ENCODE peak calls at places on chromosomes 2 and 18, in nine cellular contexts. S, G, P, X, Q, B, F, H and R are unnamed samples.

GRCh38 chr2:7916670-7917069 is 765.2 kb upstream of the ID2 start:
- DNase-seq in S (no peak), G (no peak), P (no peak), X (no peak), Q (no peak), B (no peak), F (no peak), H (no peak), R (no peak)

GRCh38 chr2:108978709-108979111 is 10.3 kb downstream of the EDAR start:
- DNase-seq in S (no peak), G (no peak), P (no peak), X (no peak), Q (no peak), B (no peak), F (no peak), H (no peak), R (no peak)

GRCh38 chr18:76589309-76589708 is 94.3 kb upstream of the ZNF516 start:
- DNase-seq in S (no peak), G (no peak), P (no peak), X (no peak), Q (no peak), B (no peak), F (no peak), H (no peak), R (no peak)

GRCh38 chr2:8692783-8693768 is 11.2 kb downstream of the ID2 start:
- DNase-seq in S (peak), G (peak), P (peak), X (peak), Q (no peak), B (no peak), F (no peak), H (no peak), R (no peak)

GRCh38 chr2:231931481-231931915 is 5.3 kb upstream of the NPPC start:
- DNase-seq in S (peak), G (no peak), P (no peak), X (no peak), Q (peak), B (no peak), F (peak), H (no peak), R (no peak)

GRCh38 chr2:128551435-128551834 is 232.8 kb upstream of the HS6ST1 start:
- DNase-seq in S (peak), G (no peak), P (no peak), X (no peak), Q (no peak), B (no peak), F (no peak), H (no peak), R (no peak)

GRCh38 chr2:151176661-151177060 is 85.0 kb downstream of the RBM43 start:
- DNase-seq in S (no peak), G (no peak), P (no peak), X (no peak), Q (no peak), B (no peak), F (no peak), H (no peak), R (no peak)

GRCh38 chr2:181058378-181059269 is 78.2 kb downstream of the UBE2E3 start:
- DNase-seq in S (peak), G (no peak), P (peak), X (no peak), Q (no peak), B (no peak), F (no peak), H (peak), R (no peak)

GRCh38 chr2:62219407-62220159 is 23.7 kb downstream of the B3GNT2 start:
- DNase-seq in S (no peak), G (no peak), P (no peak), X (no peak), Q (no peak), B (no peak), F (no peak), H (no peak), R (no peak)

GRCh38 chr2:67516358-67516757 is 119.2 kb downstream of the ETAA1 start:
- DNase-seq in S (peak), G (no peak), P (no peak), X (no peak), Q (no peak), B (no peak), F (no peak), H (no peak), R (no peak)

GRCh38 chr2:153477096-153477555 is 1.4 kb downstream of the RPRM start:
- DNase-seq in S (no peak), G (no peak), P (no peak), X (peak), Q (peak), B (peak), F (peak), H (no peak), R (no peak)

GRCh38 chr2:9356336-9356735 is 67.0 kb downstream of the ITGB1BP1 start:
- DNase-seq in S (no peak), G (no peak), P (no peak), X (no peak), Q (no peak), B (no peak), F (no peak), H (no peak), R (no peak)

GRCh38 chr2:219475697-219476604 is 22.7 kb upstream of the GMPPA start:
- DNase-seq in S (peak), G (peak), P (peak), X (peak), Q (peak), B (no peak), F (peak), H (peak), R (no peak)

GRCh38 chr2:98253461-98254073 is 92.7 kb upstream of the CNGA3 start:
- DNase-seq in S (no peak), G (no peak), P (no peak), X (peak), Q (no peak), B (no peak), F (no peak), H (no peak), R (no peak)

GRCh38 chr2:237315170-237315880 is 98.6 kb downstream of the COL6A3 start:
- DNase-seq in S (peak), G (peak), P (no peak), X (peak), Q (peak), B (no peak), F (peak), H (peak), R (no peak)

GRCh38 chr2:38750011-38750792 is 959 bp downstream of the SRSF7 start:
- DNase-seq in S (peak), G (peak), P (peak), X (peak), Q (peak), B (no peak), F (peak), H (no peak), R (no peak)

GRCh38 chr18:9694952-9695495 is 13.1 kb upstream of the RAB31 start:
- DNase-seq in S (no peak), G (no peak), P (no peak), X (no peak), Q (no peak), B (no peak), F (peak), H (no peak), R (no peak)

GRCh38 chr18:72895548-72895947 is 27.8 kb upstream of the NETO1 start:
- DNase-seq in S (no peak), G (no peak), P (no peak), X (no peak), Q (no peak), B (no peak), F (no peak), H (no peak), R (no peak)

GRCh38 chr2:21438949-21439348 is 315.2 kb downstream of the TDRD15 start:
- DNase-seq in S (no peak), G (no peak), P (no peak), X (no peak), Q (no peak), B (no peak), F (no peak), H (no peak), R (no peak)

GRCh38 chr18:50707841-50708240 is 112.0 kb downstream of the MRO start:
- DNase-seq in S (no peak), G (no peak), P (no peak), X (no peak), Q (no peak), B (no peak), F (no peak), H (peak), R (no peak)

GRCh38 chr2:174692256-174692830 is 71.9 kb downstream of the CHRNA1 start:
- DNase-seq in S (no peak), G (no peak), P (no peak), X (no peak), Q (no peak), B (no peak), F (no peak), H (no peak), R (no peak)

GRCh38 chr2:74507926-74508520 is 528 bp upstream of the PCGF1 start:
- DNase-seq in S (peak), G (no peak), P (peak), X (no peak), Q (no peak), B (no peak), F (no peak), H (no peak), R (no peak)

GRCh38 chr18:36578871-36579270 is 249.9 kb downstream of the TPGS2 start:
- DNase-seq in S (no peak), G (no peak), P (no peak), X (no peak), Q (no peak), B (no peak), F (no peak), H (no peak), R (no peak)

GRCh38 chr18:12394428-12394827 is 13.3 kb upstream of the PRELID3A start:
- DNase-seq in S (peak), G (no peak), P (no peak), X (no peak), Q (no peak), B (no peak), F (peak), H (no peak), R (no peak)

GRCh38 chr18:22826726-22827125 is 106.4 kb upstream of the RBBP8 start:
- DNase-seq in S (no peak), G (no peak), P (no peak), X (no peak), Q (no peak), B (no peak), F (no peak), H (no peak), R (no peak)

GRCh38 chr2:62208758-62209114 is 12.8 kb downstream of the B3GNT2 start:
- DNase-seq in S (no peak), G (no peak), P (no peak), X (no peak), Q (no peak), B (no peak), F (no peak), H (no peak), R (no peak)

GRCh38 chr2:218816561-218817011 is 15.0 kb downstream of the PRKAG3 start:
- DNase-seq in S (no peak), G (no peak), P (no peak), X (no peak), Q (no peak), B (no peak), F (no peak), H (no peak), R (no peak)

GRCh38 chr2:3178206-3179031 is 199.2 kb downstream of the EIPR1 start:
- DNase-seq in S (no peak), G (no peak), P (no peak), X (no peak), Q (no peak), B (no peak), F (no peak), H (no peak), R (no peak)

GRCh38 chr2:105557021-105557420 is 158.2 kb upstream of the FHL2 start:
- DNase-seq in S (peak), G (no peak), P (no peak), X (peak), Q (peak), B (no peak), F (no peak), H (no peak), R (no peak)

GRCh38 chr2:233290446-233290845 is 17.2 kb upstream of the SAG start:
- DNase-seq in S (peak), G (no peak), P (no peak), X (no peak), Q (no peak), B (no peak), F (no peak), H (no peak), R (no peak)

GRCh38 chr2:121567957-121568409 is 37.3 kb downstream of the RNU4ATAC start:
- DNase-seq in S (no peak), G (no peak), P (no peak), X (no peak), Q (no peak), B (no peak), F (no peak), H (no peak), R (no peak)

GRCh38 chr2:98134138-98134537 is 47.2 kb downstream of the VWA3B start:
- DNase-seq in S (peak), G (no peak), P (no peak), X (no peak), Q (no peak), B (no peak), F (no peak), H (peak), R (no peak)

GRCh38 chr18:49612515-49613033 is 50.7 kb downstream of the LIPG start:
- DNase-seq in S (no peak), G (no peak), P (no peak), X (no peak), Q (no peak), B (no peak), F (no peak), H (no peak), R (no peak)

GRCh38 chr2:11554430-11554764 is 20.6 kb downstream of the GREB1 start:
- DNase-seq in S (no peak), G (no peak), P (no peak), X (no peak), Q (no peak), B (no peak), F (no peak), H (no peak), R (no peak)

GRCh38 chr2:100747551-100747950 is 72.4 kb upstream of the NPAS2 start:
- DNase-seq in S (no peak), G (no peak), P (no peak), X (no peak), Q (no peak), B (no peak), F (no peak), H (no peak), R (no peak)

GRCh38 chr2:223008162-223008561 is 43.8 kb upstream of the KCNE4 start:
- DNase-seq in S (no peak), G (no peak), P (no peak), X (no peak), Q (no peak), B (no peak), F (no peak), H (no peak), R (no peak)

GRCh38 chr2:223007531-223007930 is 44.5 kb upstream of the KCNE4 start:
- DNase-seq in S (no peak), G (no peak), P (no peak), X (no peak), Q (no peak), B (no peak), F (no peak), H (no peak), R (no peak)

GRCh38 chr2:223012291-223012690 is 39.7 kb upstream of the KCNE4 start:
- DNase-seq in S (no peak), G (no peak), P (no peak), X (no peak), Q (no peak), B (no peak), F (no peak), H (no peak), R (no peak)

GRCh38 chr2:223008936-223009335 is 43.1 kb upstream of the KCNE4 start:
- DNase-seq in S (no peak), G (no peak), P (no peak), X (no peak), Q (no peak), B (no peak), F (no peak), H (no peak), R (no peak)

GRCh38 chr2:223010641-223011040 is 41.3 kb upstream of the KCNE4 start:
- DNase-seq in S (no peak), G (no peak), P (no peak), X (no peak), Q (no peak), B (no peak), F (no peak), H (no peak), R (no peak)
- H3K27ac ChIP-seq in S (no peak), G (no peak), P (no peak), X (no peak), Q (no peak), B (no peak), F (no peak), H (no peak), R (no peak)

DNA sequence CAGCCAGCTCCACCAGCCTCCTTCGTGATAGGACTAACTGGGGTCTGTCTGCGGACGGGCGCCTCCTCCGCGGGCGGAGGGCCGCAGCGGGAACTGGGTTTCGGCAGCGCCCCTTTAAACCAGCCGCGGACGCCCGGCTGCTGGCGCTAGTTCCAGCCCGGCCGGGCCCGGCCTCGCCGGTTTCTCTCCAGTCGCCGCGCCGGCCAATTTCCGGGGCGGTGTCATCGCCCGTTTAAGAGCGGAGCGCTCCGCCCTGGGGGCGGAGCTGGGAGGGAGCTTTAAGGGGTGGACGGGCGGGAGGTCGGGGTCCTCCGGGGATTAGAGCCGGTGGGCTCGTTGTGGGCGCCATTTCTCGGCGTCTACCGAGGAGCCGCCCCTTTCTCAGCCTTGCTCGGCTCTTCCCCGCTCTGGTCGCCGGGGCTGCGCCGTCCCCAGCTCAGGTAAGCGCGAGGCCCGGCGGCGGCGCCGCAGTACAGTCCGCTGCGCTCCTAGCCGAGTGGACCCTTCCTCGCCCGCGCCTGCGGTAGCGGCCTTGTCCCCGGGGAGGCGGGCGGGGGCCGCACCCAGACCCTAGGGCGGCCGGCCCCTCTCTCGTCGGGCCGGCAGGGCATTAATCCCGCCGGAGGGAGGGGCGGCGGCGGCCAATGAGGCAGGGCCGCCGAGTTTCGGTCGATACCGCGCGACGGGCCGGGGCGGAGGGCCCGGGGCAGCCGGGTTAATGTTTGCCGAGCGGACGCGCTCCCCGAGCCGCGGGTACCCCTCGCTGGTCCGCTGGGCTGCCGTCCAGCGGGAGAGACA is at the start of gene EPB41L5:
- DNase-seq in S (peak), G (peak), P (peak), X (peak), Q (peak), B (peak), F (peak), H (peak), R (peak)
- TF ChIP-seq POLR2A in S (no peak), G (peak), P (peak), X (peak), Q (peak), B (peak), F (peak), H (peak), R (no peak)

GRCh38 chr2:207333599-207334308 is 168.0 kb upstream of the KLF7 start:
- DNase-seq in S (no peak), G (no peak), P (no peak), X (no peak), Q (no peak), B (no peak), F (no peak), H (no peak), R (no peak)

GRCh38 chr2:207337234-207338219 is 171.8 kb upstream of the KLF7 start:
- DNase-seq in S (no peak), G (no peak), P (peak), X (no peak), Q (no peak), B (no peak), F (no peak), H (no peak), R (no peak)

GRCh38 chr2:207332473-207333212 is 166.9 kb upstream of the KLF7 start:
- DNase-seq in S (no peak), G (no peak), P (no peak), X (no peak), Q (no peak), B (no peak), F (no peak), H (no peak), R (no peak)

GRCh38 chr2:207334309-207334630 is 168.5 kb upstream of the KLF7 start:
- DNase-seq in S (no peak), G (no peak), P (no peak), X (no peak), Q (no peak), B (no peak), F (no peak), H (no peak), R (no peak)

DNA sequence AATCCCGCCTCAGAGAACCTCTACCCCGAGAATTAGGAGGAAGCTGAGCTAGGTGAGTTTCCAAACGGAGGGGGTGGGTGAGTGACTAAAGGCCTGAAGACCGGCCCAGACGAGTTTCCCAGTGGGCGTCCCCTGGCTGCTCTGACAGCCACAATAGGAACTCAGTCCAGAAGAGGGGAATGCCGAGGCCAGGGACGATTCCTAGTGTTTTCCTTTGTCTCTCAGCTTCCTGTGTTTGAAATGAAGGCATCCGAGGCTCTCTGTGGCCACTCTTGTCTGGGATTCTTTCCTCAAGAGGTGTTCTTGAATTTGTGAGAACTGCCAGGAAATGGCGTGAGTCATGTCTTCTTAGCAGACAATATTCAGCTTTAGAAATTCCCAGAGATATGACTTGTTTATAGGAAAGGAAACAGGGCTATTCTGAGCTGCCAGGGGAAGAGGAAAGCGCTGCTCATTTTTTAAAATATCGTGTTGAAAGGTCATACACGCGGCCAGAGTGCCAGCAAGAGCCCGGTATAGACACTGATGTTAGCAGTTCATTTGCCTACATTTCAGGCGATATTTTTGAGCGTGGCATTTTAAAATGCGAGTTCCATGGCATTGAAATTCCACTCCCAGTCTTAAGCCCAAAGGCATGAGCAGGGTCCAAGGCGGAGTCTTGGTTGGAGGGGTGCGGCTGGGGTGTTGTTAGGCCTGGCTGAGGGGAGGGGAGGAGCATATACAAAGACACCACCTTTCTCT is 169.1 kb upstream of the KLF7 start:
- DNase-seq in S (peak), G (peak), P (no peak), X (peak), Q (peak), B (peak), F (peak), H (peak), R (no peak)
- H3K27ac ChIP-seq in S (peak), G (peak), P (no peak), X (peak), Q (peak), B (peak), F (peak), H (peak), R (peak)

GRCh38 chr2:240565267-240566202 is 2.7 kb upstream of the RNPEPL1 start:
- DNase-seq in S (peak), G (peak), P (peak), X (peak), Q (peak), B (no peak), F (peak), H (no peak), R (peak)

GRCh38 chr2:240566203-240567136 is 1.8 kb upstream of the RNPEPL1 start:
- DNase-seq in S (peak), G (peak), P (peak), X (peak), Q (peak), B (no peak), F (peak), H (peak), R (peak)

GRCh38 chr2:240564571-240565266 is 3.6 kb upstream of the RNPEPL1 start:
- DNase-seq in S (peak), G (no peak), P (no peak), X (peak), Q (no peak), B (no peak), F (no peak), H (no peak), R (no peak)

GRCh38 chr2:240561325-240561971 is 1.3 kb downstream of the DUSP28 start:
- DNase-seq in S (peak), G (no peak), P (no peak), X (no peak), Q (no peak), B (no peak), F (peak), H (no peak), R (no peak)

DNA sequence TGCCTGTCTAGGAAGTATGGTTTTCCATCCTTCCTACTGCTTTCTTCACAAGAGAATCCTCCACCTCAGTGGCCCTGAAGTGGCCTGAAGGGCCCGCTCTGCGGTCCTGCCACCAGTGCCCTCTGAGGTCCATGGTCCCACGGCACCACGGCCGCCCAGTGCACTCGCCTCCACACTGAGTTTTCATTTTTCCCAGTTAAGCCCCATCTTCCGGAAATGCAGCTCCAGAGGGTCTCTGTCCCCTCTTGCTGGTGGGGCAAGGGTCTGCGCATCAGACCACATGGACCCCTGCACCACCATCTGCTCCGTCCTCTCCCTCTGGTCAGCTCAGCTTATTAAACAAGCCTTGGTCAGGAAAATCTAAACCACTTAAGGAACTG is 4.0 kb downstream of the DUSP28 start:
- DNase-seq in S (peak), G (no peak), P (no peak), X (no peak), Q (no peak), B (no peak), F (peak), H (no peak), R (no peak)
- TF ChIP-seq POLR2A in S (no peak), G (no peak), P (no peak), X (no peak), Q (no peak), B (no peak), F (no peak), H (no peak), R (no peak)